ENCODE peak calls at places on chromosomes 2 and 18, in four cellular contexts. One of them, this sample, is unnamed.

GRCh38 chr2:120239488-120240287 is 13.0 kb upstream of the RALB start:
- DNase-seq in K562: no peak
- DNase-seq in HepG2: peak; percentile 37
- DNase-seq in Panc1: no peak
- DNase-seq in this sample: no peak

GRCh38 chr2:101063352-101063751 is 61.3 kb downstream of the RPL31 start:
- DNase-seq in K562: no peak
- DNase-seq in HepG2: peak; percentile 25
- DNase-seq in Panc1: no peak
- DNase-seq in this sample: no peak

GRCh38 chr18:58802959-58803358 is 61.7 kb upstream of the ZNF532 start:
- DNase-seq in K562: no peak
- DNase-seq in HepG2: no peak
- DNase-seq in Panc1: no peak
- DNase-seq in this sample: no peak

GRCh38 chr2:203720922-203721672 is 14.7 kb downstream of the CD28 start:
- DNase-seq in K562: no peak
- DNase-seq in HepG2: peak; percentile 57
- DNase-seq in Panc1: no peak
- DNase-seq in this sample: no peak

GRCh38 chr18:55038162-55038561 is 78.9 kb upstream of the CCDC68 start:
- DNase-seq in K562: no peak
- DNase-seq in HepG2: no peak
- DNase-seq in Panc1: no peak
- DNase-seq in this sample: no peak

GRCh38 chr18:26185267-26185666 is 41.0 kb upstream of the TAF4B start:
- DNase-seq in K562: no peak
- DNase-seq in HepG2: peak; percentile 5
- DNase-seq in Panc1: no peak
- DNase-seq in this sample: peak; percentile 48

GRCh38 chr18:10490401-10491289 is 35.2 kb upstream of the NAPG start:
- DNase-seq in K562: peak; percentile 59
- DNase-seq in HepG2: peak; percentile 77
- DNase-seq in Panc1: peak; percentile 10
- DNase-seq in this sample: peak; percentile 73

GRCh38 chr2:38415023-38415422 is 38.0 kb upstream of the ATL2 start:
- DNase-seq in K562: no peak
- DNase-seq in HepG2: no peak
- DNase-seq in Panc1: no peak
- DNase-seq in this sample: no peak

GRCh38 chr2:157880927-157881326 is 4.8 kb upstream of the ACVR1 start:
- DNase-seq in K562: no peak
- DNase-seq in HepG2: no peak
- DNase-seq in Panc1: no peak
- DNase-seq in this sample: no peak

GRCh38 chr2:169900686-169901085 is 73.4 kb downstream of the UBR3 start:
- DNase-seq in K562: no peak
- DNase-seq in HepG2: no peak
- DNase-seq in Panc1: no peak
- DNase-seq in this sample: no peak

GRCh38 chr2:106719222-106719621 is 166.7 kb downstream of the ST6GAL2 start:
- DNase-seq in K562: no peak
- DNase-seq in HepG2: no peak
- DNase-seq in Panc1: no peak
- DNase-seq in this sample: no peak

GRCh38 chr2:127397568-127398238 is 9.9 kb upstream of the MAP3K2 start:
- DNase-seq in K562: no peak
- DNase-seq in HepG2: no peak
- DNase-seq in Panc1: no peak
- DNase-seq in this sample: no peak

GRCh38 chr2:131092409-131093065 is 723 bp downstream of the FAM168B start:
- DNase-seq in K562: no peak
- DNase-seq in HepG2: no peak
- DNase-seq in Panc1: no peak
- DNase-seq in this sample: no peak

GRCh38 chr2:40452-40851 is 5.9 kb downstream of the FAM110C start:
- DNase-seq in K562: no peak
- DNase-seq in HepG2: no peak
- DNase-seq in Panc1: no peak
- DNase-seq in this sample: no peak

GRCh38 chr2:72985136-72985535 is 67.8 kb downstream of the EMX1 start:
- DNase-seq in K562: no peak
- DNase-seq in HepG2: no peak
- DNase-seq in Panc1: no peak
- DNase-seq in this sample: no peak

GRCh38 chr2:189613650-189614420 is 33.2 kb upstream of the SLC40A1 start:
- DNase-seq in K562: no peak
- DNase-seq in HepG2: no peak
- DNase-seq in Panc1: no peak
- DNase-seq in this sample: no peak

GRCh38 chr2:124561486-124561885 is 536.4 kb downstream of the CNTNAP5 start:
- DNase-seq in K562: no peak
- DNase-seq in HepG2: no peak
- DNase-seq in Panc1: no peak
- DNase-seq in this sample: no peak

GRCh38 chr18:24381126-24381525 is 16.5 kb downstream of the OSBPL1A start:
- DNase-seq in K562: no peak
- DNase-seq in HepG2: no peak
- DNase-seq in Panc1: no peak
- DNase-seq in this sample: no peak

GRCh38 chr2:64562148-64562784 is 38.1 kb downstream of the AFTPH start:
- DNase-seq in K562: no peak
- DNase-seq in HepG2: peak; percentile 26
- DNase-seq in Panc1: no peak
- DNase-seq in this sample: peak; percentile 10

GRCh38 chr18:24446953-24447537 is 13.4 kb upstream of the HRH4 start:
- DNase-seq in K562: no peak
- DNase-seq in HepG2: no peak
- DNase-seq in Panc1: no peak
- DNase-seq in this sample: no peak

GRCh38 chr18:61609131-61609530 is 275.9 kb downstream of the CDH20 start:
- DNase-seq in K562: no peak
- DNase-seq in HepG2: no peak
- DNase-seq in Panc1: no peak
- DNase-seq in this sample: no peak

GRCh38 chr2:41718703-41719102 is 329.1 kb upstream of the PKDCC start:
- DNase-seq in K562: no peak
- DNase-seq in HepG2: no peak
- DNase-seq in Panc1: no peak
- DNase-seq in this sample: no peak

GRCh38 chr2:195406886-195407603 is 250.0 kb upstream of the SLC39A10 start:
- DNase-seq in K562: peak; percentile 32
- DNase-seq in HepG2: peak; percentile 37
- DNase-seq in Panc1: no peak
- DNase-seq in this sample: no peak

GRCh38 chr2:70596293-70596692 is 42.7 kb upstream of the TGFA start:
- DNase-seq in K562: no peak
- DNase-seq in HepG2: no peak
- DNase-seq in Panc1: no peak
- DNase-seq in this sample: peak; percentile 71

GRCh38 chr2:42999391-42999811 is 207.0 kb upstream of the HAAO start:
- DNase-seq in K562: no peak
- DNase-seq in HepG2: peak; percentile 53
- DNase-seq in Panc1: no peak
- DNase-seq in this sample: no peak

GRCh38 chr2:226743911-226744310 is 55.7 kb downstream of the IRS1 start:
- DNase-seq in K562: no peak
- DNase-seq in HepG2: no peak
- DNase-seq in Panc1: no peak
- DNase-seq in this sample: no peak

GRCh38 chr2:162252147-162252546 is 8.9 kb upstream of the FAP start:
- DNase-seq in K562: no peak
- DNase-seq in HepG2: no peak
- DNase-seq in Panc1: no peak
- DNase-seq in this sample: no peak

GRCh38 chr2:23419171-23420090 is 34.5 kb downstream of the KLHL29 start:
- DNase-seq in K562: no peak
- DNase-seq in HepG2: no peak
- DNase-seq in Panc1: no peak
- DNase-seq in this sample: no peak

DNA sequence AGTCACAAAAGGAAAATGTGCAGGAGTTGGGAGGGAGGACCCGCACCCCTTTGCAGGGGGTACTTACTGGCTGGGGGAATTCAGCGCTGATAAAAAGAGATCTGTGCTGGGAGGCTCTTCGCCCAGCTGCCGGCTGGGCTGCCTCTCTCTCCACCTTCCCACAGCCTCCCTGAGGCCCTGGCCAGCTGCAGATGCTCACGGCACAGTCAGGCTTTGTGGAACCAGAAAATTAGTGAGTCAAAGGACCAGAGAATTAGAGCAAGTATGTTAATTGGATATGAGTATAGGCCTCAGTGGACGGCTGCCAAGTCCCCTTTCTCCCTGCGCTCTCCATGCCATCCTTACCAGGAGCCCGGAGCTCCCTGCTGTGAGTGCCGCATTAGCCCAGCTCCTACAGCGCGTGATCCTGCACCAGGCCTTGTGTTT is 181.7 kb upstream of the SH3BP4 start:
- DNase-seq in K562: no peak
- DNase-seq in HepG2: no peak
- DNase-seq in Panc1: no peak
- DNase-seq in this sample: no peak
- TF ChIP-seq TCF7L2 in K562: no peak
- TF ChIP-seq TCF7L2 in HepG2: no peak
- TF ChIP-seq TCF7L2 in Panc1: no peak
- TF ChIP-seq TCF7L2 in this sample: no peak

GRCh38 chr2:67842375-67842959 is 220.3 kb downstream of the C1D start:
- DNase-seq in K562: no peak
- DNase-seq in HepG2: no peak
- DNase-seq in Panc1: no peak
- DNase-seq in this sample: no peak
- TF ChIP-seq TCF7L2 in K562: no peak
- TF ChIP-seq TCF7L2 in HepG2: no peak
- TF ChIP-seq TCF7L2 in Panc1: no peak
- TF ChIP-seq TCF7L2 in this sample: no peak

GRCh38 chr2:31140151-31140550 is 1.9 kb upstream of the GALNT14 start:
- DNase-seq in K562: no peak
- DNase-seq in HepG2: no peak
- DNase-seq in Panc1: no peak
- DNase-seq in this sample: no peak
- TF ChIP-seq TCF7L2 in K562: no peak
- TF ChIP-seq TCF7L2 in HepG2: no peak
- TF ChIP-seq TCF7L2 in Panc1: no peak
- TF ChIP-seq TCF7L2 in this sample: no peak

DNA sequence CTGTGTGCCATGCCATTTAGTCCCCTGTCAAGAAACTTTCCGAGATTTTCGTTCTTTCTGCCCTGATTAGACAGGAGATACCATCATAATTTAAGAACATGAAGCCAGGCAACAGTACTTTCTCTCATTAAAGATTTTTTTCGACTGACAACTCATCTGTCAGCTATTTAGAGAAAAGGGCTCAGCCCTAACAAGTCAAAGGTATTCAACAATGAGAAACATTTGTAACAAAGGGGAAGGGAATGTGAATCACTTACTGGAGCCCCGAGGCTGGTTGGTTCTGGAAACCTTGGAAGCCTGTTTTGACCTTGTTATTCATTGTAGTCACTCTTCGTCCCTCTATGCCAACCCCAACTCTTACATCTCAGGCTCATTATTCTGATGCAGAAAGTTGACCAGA is 199.4 kb downstream of the SPP2 start:
- DNase-seq in K562: no peak
- DNase-seq in HepG2: no peak
- DNase-seq in Panc1: no peak
- DNase-seq in this sample: no peak
- TF ChIP-seq TCF7L2 in K562: no peak
- TF ChIP-seq TCF7L2 in HepG2: no peak
- TF ChIP-seq TCF7L2 in Panc1: no peak
- TF ChIP-seq TCF7L2 in this sample: no peak

GRCh38 chr2:85790032-85790431 is 36.2 kb downstream of the ATOH8 start:
- DNase-seq in K562: no peak
- DNase-seq in HepG2: no peak
- DNase-seq in Panc1: no peak
- DNase-seq in this sample: no peak

GRCh38 chr2:85790499-85790898 is 36.7 kb downstream of the ATOH8 start:
- DNase-seq in K562: no peak
- DNase-seq in HepG2: no peak
- DNase-seq in Panc1: no peak
- DNase-seq in this sample: no peak

GRCh38 chr2:85787981-85788340 is 34.2 kb downstream of the ATOH8 start:
- DNase-seq in K562: no peak
- DNase-seq in HepG2: no peak
- DNase-seq in Panc1: no peak
- DNase-seq in this sample: no peak

GRCh38 chr2:85788603-85789002 is 34.8 kb downstream of the ATOH8 start:
- DNase-seq in K562: no peak
- DNase-seq in HepG2: no peak
- DNase-seq in Panc1: no peak
- DNase-seq in this sample: no peak

DNA sequence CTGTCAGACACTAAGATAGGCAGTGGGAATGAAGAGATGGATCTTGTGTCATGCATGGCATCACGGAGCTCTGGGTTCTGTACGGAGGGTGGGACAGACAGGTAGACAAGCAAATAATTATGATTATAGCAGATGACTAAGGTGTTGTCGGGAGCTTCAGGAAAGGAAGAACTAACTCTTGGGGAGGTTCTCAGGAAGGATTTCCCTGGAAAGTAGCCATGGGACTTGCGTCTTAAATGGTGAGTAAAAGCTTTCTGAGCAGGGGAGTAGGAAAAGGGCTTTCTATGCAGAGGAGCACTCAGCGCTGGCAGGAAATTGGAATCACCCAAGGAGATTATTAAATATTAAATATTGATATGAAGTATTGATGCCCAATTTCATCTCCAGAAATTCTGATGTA is 35.5 kb downstream of the ATOH8 start:
- DNase-seq in K562: no peak
- DNase-seq in HepG2: no peak
- DNase-seq in Panc1: no peak
- DNase-seq in this sample: no peak
- TF ChIP-seq TCF7L2 in K562: no peak
- TF ChIP-seq TCF7L2 in HepG2: no peak
- TF ChIP-seq TCF7L2 in Panc1: no peak
- TF ChIP-seq TCF7L2 in this sample: no peak

GRCh38 chr18:37578886-37579513 is 13.4 kb upstream of the CELF4 start:
- DNase-seq in K562: peak; percentile 29
- DNase-seq in HepG2: peak; percentile 18
- DNase-seq in Panc1: no peak
- DNase-seq in this sample: peak; percentile 51
- TF ChIP-seq TCF7L2 in K562: no peak
- TF ChIP-seq TCF7L2 in HepG2: no peak
- TF ChIP-seq TCF7L2 in Panc1: no peak
- TF ChIP-seq TCF7L2 in this sample: no peak

GRCh38 chr2:96773922-96774321 is 13.2 kb downstream of the CNNM4 start:
- DNase-seq in K562: no peak
- DNase-seq in HepG2: no peak
- DNase-seq in Panc1: no peak
- DNase-seq in this sample: no peak
- TF ChIP-seq TCF7L2 in K562: no peak
- TF ChIP-seq TCF7L2 in HepG2: no peak
- TF ChIP-seq TCF7L2 in Panc1: no peak
- TF ChIP-seq TCF7L2 in this sample: no peak

GRCh38 chr2:20108655-20109396 is 57.4 kb upstream of the LAPTM4A start:
- DNase-seq in K562: no peak
- DNase-seq in HepG2: peak; percentile 78
- DNase-seq in Panc1: no peak
- DNase-seq in this sample: no peak
- TF ChIP-seq TCF7L2 in K562: no peak
- TF ChIP-seq TCF7L2 in HepG2: no peak
- TF ChIP-seq TCF7L2 in Panc1: no peak
- TF ChIP-seq TCF7L2 in this sample: no peak

This sample was measured in HCT116.